ENCODE peak calls at places on chromosomes 12 and 14, in six cellular contexts. One of them, this sample, is unnamed.
A peak's percentile ranks its signal among the peaks of the same experiment; 100 is the strongest.

GRCh38 chr14:32366256-32366655 is 37.2 kb downstream of the AKAP6 start:
- DNase-seq in HS-27A: no peak
- DNase-seq in GM04503: no peak
- DNase-seq in WTC11: no peak
- DNase-seq in globus pallidus: peak; percentile 89
- DNase-seq in DMS153: no peak
- DNase-seq in this sample: no peak

GRCh38 chr14:74554742-74555362 is 57.2 kb downstream of the LTBP2 start:
- DNase-seq in DMS153: no peak
- DNase-seq in HS-27A: no peak
- DNase-seq in WTC11: no peak
- DNase-seq in GM04503: no peak
- DNase-seq in globus pallidus: no peak
- DNase-seq in this sample: no peak

GRCh38 chr12:6606331-6607131 is 648 bp downstream of the CHD4 start:
- DNase-seq in GM04503: no peak
- DNase-seq in WTC11: peak; percentile 44
- DNase-seq in globus pallidus: peak; percentile 70
- DNase-seq in HS-27A: no peak
- DNase-seq in DMS153: no peak
- DNase-seq in this sample: peak; percentile 32

GRCh38 chr14:21915814-21916213 is 242.2 kb upstream of the OR4E1 start:
- DNase-seq in globus pallidus: no peak
- DNase-seq in WTC11: no peak
- DNase-seq in HS-27A: no peak
- DNase-seq in GM04503: no peak
- DNase-seq in DMS153: no peak
- DNase-seq in this sample: peak; percentile 9

GRCh38 chr12:66055837-66056319 is 74.7 kb downstream of the LLPH start:
- DNase-seq in globus pallidus: no peak
- DNase-seq in WTC11: no peak
- DNase-seq in HS-27A: no peak
- DNase-seq in DMS153: no peak
- DNase-seq in GM04503: no peak
- DNase-seq in this sample: no peak

GRCh38 chr12:94875525-94875924 is 128.0 kb downstream of the NDUFA12 start:
- DNase-seq in DMS153: peak; percentile 58
- DNase-seq in HS-27A: no peak
- DNase-seq in GM04503: no peak
- DNase-seq in globus pallidus: no peak
- DNase-seq in WTC11: peak; percentile 21
- DNase-seq in this sample: peak; percentile 16

GRCh38 chr14:35341454-35342159 is 49.4 kb downstream of the PSMA6 start:
- DNase-seq in DMS153: peak; percentile 88
- DNase-seq in GM04503: peak; percentile 82
- DNase-seq in WTC11: peak; percentile 58
- DNase-seq in HS-27A: peak; percentile 79
- DNase-seq in globus pallidus: peak; percentile 98
- DNase-seq in this sample: peak; percentile 64

GRCh38 chr12:20319374-20319773 is 49.0 kb upstream of the PDE3A start:
- DNase-seq in WTC11: no peak
- DNase-seq in globus pallidus: no peak
- DNase-seq in HS-27A: no peak
- DNase-seq in GM04503: no peak
- DNase-seq in DMS153: no peak
- DNase-seq in this sample: no peak

GRCh38 chr12:9717070-9717925 is 15.6 kb downstream of the CLECL1 start:
- DNase-seq in HS-27A: no peak
- DNase-seq in GM04503: no peak
- DNase-seq in globus pallidus: no peak
- DNase-seq in DMS153: no peak
- DNase-seq in WTC11: no peak
- DNase-seq in this sample: no peak

GRCh38 chr14:24921903-24922302 is 128.0 kb downstream of the STXBP6 start:
- DNase-seq in DMS153: no peak
- DNase-seq in GM04503: no peak
- DNase-seq in globus pallidus: no peak
- DNase-seq in HS-27A: peak; percentile 57
- DNase-seq in WTC11: no peak
- DNase-seq in this sample: peak; percentile 71

GRCh38 chr12:48818831-48819590 is 715 bp downstream of the CACNB3 start:
- DNase-seq in DMS153: peak; percentile 38
- DNase-seq in HS-27A: no peak
- DNase-seq in GM04503: no peak
- DNase-seq in globus pallidus: no peak
- DNase-seq in WTC11: peak; percentile 64
- DNase-seq in this sample: no peak

GRCh38 chr14:97844042-97844441 is 1046.9 kb downstream of the VRK1 start:
- DNase-seq in WTC11: no peak
- DNase-seq in DMS153: no peak
- DNase-seq in globus pallidus: no peak
- DNase-seq in HS-27A: no peak
- DNase-seq in GM04503: no peak
- DNase-seq in this sample: no peak

GRCh38 chr12:46942579-46942978 is 116.8 kb upstream of the SLC38A4 start:
- DNase-seq in HS-27A: peak; percentile 85
- DNase-seq in DMS153: no peak
- DNase-seq in GM04503: no peak
- DNase-seq in globus pallidus: no peak
- DNase-seq in WTC11: no peak
- DNase-seq in this sample: peak; percentile 89

GRCh38 chr12:102950950-102951490 is 6.5 kb upstream of the ASCL1 start:
- DNase-seq in WTC11: no peak
- DNase-seq in globus pallidus: no peak
- DNase-seq in GM04503: no peak
- DNase-seq in DMS153: peak; percentile 68
- DNase-seq in HS-27A: no peak
- DNase-seq in this sample: no peak

GRCh38 chr12:71567562-71567961 is 96.1 kb downstream of the ZFC3H1 start:
- DNase-seq in HS-27A: no peak
- DNase-seq in GM04503: no peak
- DNase-seq in globus pallidus: no peak
- DNase-seq in DMS153: no peak
- DNase-seq in WTC11: no peak
- DNase-seq in this sample: no peak

GRCh38 chr14:95770777-95771176 is 56.9 kb upstream of the TCL1A start:
- DNase-seq in globus pallidus: no peak
- DNase-seq in DMS153: peak; percentile 63
- DNase-seq in HS-27A: no peak
- DNase-seq in GM04503: no peak
- DNase-seq in WTC11: no peak
- DNase-seq in this sample: no peak